ENCODE peak calls at places on chromosome 14, in five cellular contexts. G is nucleus accumbens, D is NCI-H774, Q is T-helper 1 cell, M is DMS53. V is an unnamed sample.

GRCh38 chr14:39426605-39427004 is 5.6 kb downstream of the FBXO33 start:
- DNase-seq in Q (no peak), D (no peak), M (peak; percentile 45), G (no peak), V (no peak)

GRCh38 chr14:69263364-69263763 is 3.4 kb downstream of the GALNT16 start:
- DNase-seq in D (no peak), G (no peak), Q (no peak), M (no peak), V (no peak)

GRCh38 chr14:92540472-92541048 is 27.0 kb downstream of the RIN3 start:
- DNase-seq in M (peak; percentile 58), D (no peak), G (peak; percentile 29), Q (no peak), V (no peak)

GRCh38 chr14:33915682-33916081 is 35.2 kb downstream of the EGLN3 start:
- DNase-seq in M (no peak), G (no peak), Q (no peak), D (no peak), V (no peak)

GRCh38 chr14:100504372-100505078 is 82.7 kb downstream of the BEGAIN start:
- DNase-seq in M (peak; percentile 33), G (no peak), D (no peak), Q (no peak), V (no peak)

GRCh38 chr14:103561381-103562134 is 899 bp downstream of the BAG5 start:
- DNase-seq in Q (peak; percentile 26), D (no peak), G (no peak), M (peak; percentile 63), V (peak; percentile 87)

GRCh38 chr14:68788275-68789001 is 4.4 kb downstream of the ZFP36L1 start:
- DNase-seq in G (no peak), M (no peak), Q (no peak), D (no peak), V (no peak)

GRCh38 chr14:90461425-90461824 is 64.6 kb downstream of the CALM1 start:
- DNase-seq in Q (no peak), D (no peak), M (no peak), G (no peak), V (no peak)

GRCh38 chr14:103910262-103910935 is 17.9 kb upstream of the TDRD9 start:
- DNase-seq in D (peak; percentile 79), Q (peak; percentile 57), G (peak; percentile 19), M (peak; percentile 96), V (peak; percentile 93)

GRCh38 chr14:102187044-102187443 is 47.3 kb downstream of the WDR20 start:
- DNase-seq in M (no peak), Q (no peak), D (no peak), G (no peak), V (no peak)

GRCh38 chr14:59450716-59451115 is 14.5 kb downstream of the GPR135 start:
- DNase-seq in M (no peak), G (no peak), D (no peak), Q (no peak), V (no peak)

GRCh38 chr14:92253381-92253894 is 69.5 kb upstream of the SLC24A4 start:
- DNase-seq in D (no peak), G (no peak), Q (no peak), M (no peak), V (peak; percentile 65)

GRCh38 chr14:55451398-55451797 is 11.0 kb upstream of the TBPL2 start:
- DNase-seq in G (no peak), M (no peak), D (no peak), Q (no peak), V (no peak)

GRCh38 chr14:50658203-50658602 is 9.9 kb downstream of the SAV1 start:
- DNase-seq in Q (no peak), G (no peak), M (no peak), D (no peak), V (no peak)

GRCh38 chr14:23119362-23120327 is 590 bp upstream of the CEBPE start:
- DNase-seq in D (no peak), Q (no peak), M (no peak), G (no peak), V (no peak)

GRCh38 chr14:56338674-56339073 is 220.5 kb downstream of the PELI2 start:
- DNase-seq in D (no peak), M (peak; percentile 68), Q (no peak), G (no peak), V (no peak)

GRCh38 chr14:64696355-64696844 is 7.8 kb upstream of the PLEKHG3 start:
- DNase-seq in Q (no peak), D (no peak), M (peak; percentile 15), G (no peak), V (peak; percentile 67)

GRCh38 chr14:103551338-103551762 is 11.1 kb downstream of the BAG5 start:
- DNase-seq in Q (no peak), G (no peak), M (no peak), D (no peak), V (peak; percentile 68)

GRCh38 chr14:21807975-21808374 is 134.4 kb upstream of the OR4E1 start:
- DNase-seq in G (no peak), D (no peak), Q (no peak), M (no peak), V (no peak)

GRCh38 chr14:25052921-25053320 is 3.0 kb upstream of the STXBP6 start:
- DNase-seq in D (no peak), M (no peak), G (no peak), Q (no peak), V (no peak)

GRCh38 chr14:77186911-77187648 is 5.5 kb downstream of the TMEM63C start:
- DNase-seq in D (no peak), M (peak; percentile 92), Q (no peak), G (peak; percentile 15), V (peak; percentile 46)

GRCh38 chr14:99436247-99437180 is 44.1 kb downstream of the SETD3 start:
- DNase-seq in Q (no peak), D (no peak), G (no peak), M (peak; percentile 35), V (no peak)

GRCh38 chr14:67400434-67400833 is 11.5 kb downstream of the PLEK2 start:
- DNase-seq in Q (no peak), G (no peak), M (no peak), D (no peak), V (no peak)

GRCh38 chr14:92880851-92881250 is 42.1 kb upstream of the CHGA start:
- DNase-seq in D (peak; percentile 49), G (no peak), M (peak; percentile 41), Q (no peak), V (peak; percentile 80)

GRCh38 chr14:73742520-73743238 is 28.5 kb upstream of the PNMA1 start:
- DNase-seq in D (no peak), M (no peak), G (no peak), Q (no peak), V (no peak)

GRCh38 chr14:104865631-104866441 is 768 bp downstream of the CEP170B start:
- DNase-seq in Q (peak; percentile 15), G (no peak), M (peak; percentile 62), D (no peak), V (peak; percentile 93)

GRCh38 chr14:63759454-63759853 is 31.6 kb upstream of the SGPP1 start:
- DNase-seq in M (no peak), D (no peak), G (no peak), Q (no peak), V (no peak)

GRCh38 chr14:76584271-76584702 is 177.0 kb upstream of the VASH1 start:
- DNase-seq in G (no peak), Q (no peak), M (no peak), D (peak; percentile 21), V (no peak)

GRCh38 chr14:53723221-53723620 is 233.4 kb downstream of the BMP4 start:
- DNase-seq in D (no peak), M (no peak), Q (no peak), G (no peak), V (no peak)

GRCh38 chr14:34804933-34805332 is 70.2 kb downstream of the BAZ1A start:
- DNase-seq in D (no peak), Q (no peak), G (no peak), M (peak; percentile 2), V (no peak)

GRCh38 chr14:53109028-53109687 is 44.0 kb downstream of the DDHD1 start:
- DNase-seq in M (no peak), G (no peak), D (no peak), Q (no peak), V (no peak)

GRCh38 chr14:52111583-52111982 is 42.7 kb upstream of the NID2 start:
- DNase-seq in G (no peak), Q (no peak), M (peak; percentile 4), D (no peak), V (no peak)

GRCh38 chr14:96189288-96189711 is 15.3 kb upstream of the BDKRB2 start:
- DNase-seq in D (no peak), G (no peak), Q (no peak), M (no peak), V (no peak)

GRCh38 chr14:89417469-89418225 is 614 bp upstream of the FOXN3 start:
- DNase-seq in M (peak; percentile 87), G (peak; percentile 56), Q (peak; percentile 38), D (peak; percentile 28), V (peak; percentile 50)

GRCh38 chr14:98623806-98624430 is 648.1 kb downstream of the BCL11B start:
- DNase-seq in Q (no peak), D (peak; percentile 19), G (no peak), M (no peak), V (no peak)

V was measured in H7.